ENCODE peak calls at places on chromosomes 1 and 21, in four cellular contexts. One of them, this sample, is unnamed.

GRCh38 chr1:209427277-209427676 is 156.2 kb upstream of the CAMK1G start:
- DNase-seq in mesenchymal stem cell: no peak
- DNase-seq in IMR-90: no peak
- DNase-seq in H1: no peak
- DNase-seq in this sample: no peak

GRCh38 chr1:119648620-119649004 is 546 bp upstream of the ZNF697 start:
- DNase-seq in mesenchymal stem cell: no peak
- DNase-seq in IMR-90: no peak
- DNase-seq in H1: no peak
- DNase-seq in this sample: no peak

GRCh38 chr1:154865442-154866256 is 4.4 kb downstream of the KCNN3 start:
- DNase-seq in H1: no peak
- DNase-seq in mesenchymal stem cell: no peak
- DNase-seq in IMR-90: no peak
- DNase-seq in this sample: no peak

GRCh38 chr1:197965132-197965707 is 48.0 kb downstream of the LHX9 start:
- DNase-seq in H1: no peak
- DNase-seq in mesenchymal stem cell: no peak
- DNase-seq in IMR-90: peak
- DNase-seq in this sample: no peak

GRCh38 chr1:230609208-230609607 is 33.1 kb upstream of the COG2 start:
- DNase-seq in mesenchymal stem cell: no peak
- DNase-seq in H1: no peak
- DNase-seq in IMR-90: no peak
- DNase-seq in this sample: no peak

GRCh38 chr1:42777860-42778259 is 6.9 kb upstream of the TMEM269 start:
- DNase-seq in IMR-90: peak
- DNase-seq in mesenchymal stem cell: peak
- DNase-seq in H1: peak
- DNase-seq in this sample: peak

GRCh38 chr1:17653728-17654351 is 101.3 kb upstream of the ACTL8 start:
- DNase-seq in mesenchymal stem cell: peak
- DNase-seq in IMR-90: peak
- DNase-seq in H1: peak
- DNase-seq in this sample: no peak

GRCh38 chr1:213419369-213420030 is 368.5 kb downstream of the RPS6KC1 start:
- DNase-seq in IMR-90: no peak
- DNase-seq in mesenchymal stem cell: no peak
- DNase-seq in H1: no peak
- DNase-seq in this sample: no peak

GRCh38 chr1:56798053-56798471 is 21.1 kb downstream of the FYB2 start:
- DNase-seq in mesenchymal stem cell: peak
- DNase-seq in H1: no peak
- DNase-seq in IMR-90: peak
- DNase-seq in this sample: no peak

GRCh38 chr1:20279507-20279906 is 11.2 kb upstream of the VWA5B1 start:
- DNase-seq in IMR-90: peak
- DNase-seq in mesenchymal stem cell: peak
- DNase-seq in H1: no peak
- DNase-seq in this sample: no peak

GRCh38 chr1:94094466-94095111 is 26.4 kb downstream of the ABCA4 start:
- DNase-seq in H1: no peak
- DNase-seq in mesenchymal stem cell: no peak
- DNase-seq in IMR-90: peak
- DNase-seq in this sample: no peak

GRCh38 chr1:216325946-216326345 is 97.3 kb downstream of the USH2A start:
- DNase-seq in H1: no peak
- DNase-seq in mesenchymal stem cell: peak
- DNase-seq in IMR-90: peak
- DNase-seq in this sample: no peak

GRCh38 chr1:30618335-30618747 is 105.0 kb downstream of the MATN1 start:
- DNase-seq in IMR-90: no peak
- DNase-seq in mesenchymal stem cell: no peak
- DNase-seq in H1: no peak
- DNase-seq in this sample: no peak

GRCh38 chr1:107842241-107842640 is 122.7 kb downstream of the VAV3 start:
- DNase-seq in H1: no peak
- DNase-seq in mesenchymal stem cell: no peak
- DNase-seq in IMR-90: no peak
- DNase-seq in this sample: no peak

GRCh38 chr1:221118176-221118937 is 239.1 kb downstream of the HLX start:
- DNase-seq in mesenchymal stem cell: no peak
- DNase-seq in IMR-90: no peak
- DNase-seq in H1: no peak
- DNase-seq in this sample: no peak

GRCh38 chr1:3652538-3653285 is 396 bp downstream of the TP73 start:
- DNase-seq in H1: peak
- DNase-seq in mesenchymal stem cell: no peak
- DNase-seq in IMR-90: no peak
- DNase-seq in this sample: no peak

GRCh38 chr1:81553503-81553902 is 247.2 kb upstream of the ADGRL2 start:
- DNase-seq in IMR-90: no peak
- DNase-seq in H1: no peak
- DNase-seq in mesenchymal stem cell: no peak
- DNase-seq in this sample: no peak

GRCh38 chr1:15994590-15995351 is 9.3 kb upstream of the SRARP start:
- DNase-seq in H1: no peak
- DNase-seq in mesenchymal stem cell: peak
- DNase-seq in IMR-90: peak
- DNase-seq in this sample: no peak

GRCh38 chr1:166379447-166379846 is 212.6 kb upstream of the FAM78B start:
- DNase-seq in mesenchymal stem cell: peak
- DNase-seq in H1: no peak
- DNase-seq in IMR-90: no peak
- DNase-seq in this sample: no peak

GRCh38 chr21:45064618-45065399 is 9.6 kb upstream of the ADARB1 start:
- DNase-seq in IMR-90: no peak
- DNase-seq in mesenchymal stem cell: no peak
- DNase-seq in H1: no peak
- DNase-seq in this sample: no peak

GRCh38 chr1:168786476-168787330 is 57.7 kb upstream of the DPT start:
- DNase-seq in IMR-90: no peak
- DNase-seq in mesenchymal stem cell: no peak
- DNase-seq in H1: no peak
- DNase-seq in this sample: no peak

GRCh38 chr1:50705041-50705440 is 255.0 kb downstream of the FAF1 start:
- DNase-seq in mesenchymal stem cell: no peak
- DNase-seq in IMR-90: peak
- DNase-seq in H1: no peak
- DNase-seq in this sample: no peak

GRCh38 chr1:150268706-150269403 is at the start of gene APH1A:
- DNase-seq in IMR-90: peak
- DNase-seq in H1: peak
- DNase-seq in mesenchymal stem cell: peak
- DNase-seq in this sample: peak
- H2AK5ac ChIP-seq in IMR-90: peak
- H2AK5ac ChIP-seq in H1: peak
- H2AK5ac ChIP-seq in mesenchymal stem cell: peak
- H2AK5ac ChIP-seq in this sample: peak

DNA sequence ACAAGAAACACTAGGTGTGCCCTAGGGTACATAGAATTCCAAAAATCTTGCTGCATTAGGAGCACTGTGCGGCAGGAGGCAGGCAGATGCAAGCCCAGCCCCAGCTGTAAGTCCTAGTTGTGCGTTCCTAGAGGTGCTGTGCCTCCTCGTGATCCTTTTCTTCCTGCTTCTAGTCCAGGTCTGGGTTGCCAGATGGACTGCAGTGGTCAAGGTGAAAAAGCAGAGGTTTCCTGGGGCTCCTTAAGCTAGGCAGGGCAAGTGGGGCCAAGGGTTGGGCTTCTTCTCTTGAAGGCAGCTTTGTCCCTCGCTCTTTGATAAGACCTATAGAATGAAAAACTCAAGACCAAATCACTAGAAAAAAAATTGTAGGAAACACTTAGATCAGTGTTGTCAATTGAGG is 21.6 kb upstream of the SLC45A3 start:
- DNase-seq in mesenchymal stem cell: no peak
- DNase-seq in H1: no peak
- DNase-seq in IMR-90: no peak
- DNase-seq in this sample: no peak
- H2AFZ ChIP-seq in mesenchymal stem cell: no peak
- H2AFZ ChIP-seq in H1: no peak
- H2AFZ ChIP-seq in IMR-90: no peak
- H2AFZ ChIP-seq in this sample: no peak

GRCh38 chr1:109877776-109878175 is 32.9 kb upstream of the CSF1 start:
- DNase-seq in H1: no peak
- DNase-seq in mesenchymal stem cell: no peak
- DNase-seq in IMR-90: no peak
- DNase-seq in this sample: no peak
- H2AK5ac ChIP-seq in H1: no peak
- H2AK5ac ChIP-seq in mesenchymal stem cell: peak
- H2AK5ac ChIP-seq in IMR-90: peak
- H2AK5ac ChIP-seq in this sample: no peak

GRCh38 chr1:218705391-218705790 is 360.3 kb downstream of the TGFB2 start:
- DNase-seq in IMR-90: peak
- DNase-seq in H1: no peak
- DNase-seq in mesenchymal stem cell: peak
- DNase-seq in this sample: no peak
- H2AFZ ChIP-seq in IMR-90: no peak
- H2AFZ ChIP-seq in H1: no peak
- H2AFZ ChIP-seq in mesenchymal stem cell: no peak
- H2AFZ ChIP-seq in this sample: no peak

GRCh38 chr1:225042263-225042662 is 112.8 kb downstream of the DNAH14 start:
- DNase-seq in H1: no peak
- DNase-seq in IMR-90: no peak
- DNase-seq in mesenchymal stem cell: no peak
- DNase-seq in this sample: no peak
- H2AK5ac ChIP-seq in H1: no peak
- H2AK5ac ChIP-seq in IMR-90: no peak
- H2AK5ac ChIP-seq in mesenchymal stem cell: no peak
- H2AK5ac ChIP-seq in this sample: no peak

GRCh38 chr1:58968360-58968952 is 184.6 kb upstream of the JUN start:
- DNase-seq in mesenchymal stem cell: peak
- DNase-seq in H1: no peak
- DNase-seq in IMR-90: peak
- DNase-seq in this sample: no peak
- H2AFZ ChIP-seq in mesenchymal stem cell: no peak
- H2AFZ ChIP-seq in H1: peak
- H2AFZ ChIP-seq in IMR-90: peak
- H2AFZ ChIP-seq in this sample: peak

DNA sequence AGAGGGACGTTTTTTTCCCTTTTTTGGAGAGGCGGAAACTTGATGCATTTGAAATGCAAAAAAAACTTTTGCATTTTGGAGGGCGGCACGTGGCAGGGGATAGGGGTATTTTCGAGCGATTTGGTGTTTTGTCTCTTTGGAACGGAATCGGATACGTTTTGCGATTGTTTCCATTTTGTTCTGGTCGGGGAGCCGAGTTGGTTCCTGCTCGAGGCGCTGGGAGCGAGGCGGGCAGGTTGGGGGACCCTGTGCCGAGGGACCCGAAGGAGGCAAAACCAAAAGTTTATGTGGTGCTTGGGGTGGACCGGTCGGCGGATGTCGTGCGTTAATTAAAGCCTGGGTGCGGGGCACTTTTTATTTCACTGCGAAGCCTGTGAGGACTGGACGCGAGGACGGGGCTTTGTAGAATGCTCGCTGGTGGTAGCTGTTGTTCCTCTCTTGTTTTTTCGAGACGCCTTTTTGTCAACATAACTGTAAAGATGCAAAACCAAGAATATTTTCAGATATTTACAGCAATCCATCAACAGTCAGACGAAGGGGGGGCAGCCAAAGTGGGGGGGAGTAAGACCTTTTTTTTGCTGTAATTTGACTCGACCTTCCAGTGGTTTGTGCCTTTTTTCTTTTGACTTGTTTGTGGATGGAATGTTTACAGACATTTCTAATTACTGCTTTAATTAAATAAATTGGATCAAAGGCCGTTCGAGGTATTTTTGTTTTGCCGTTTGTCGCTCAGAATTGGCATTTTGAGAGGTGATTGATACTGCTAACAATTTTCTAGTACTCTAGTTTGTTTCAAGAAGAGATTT is 1.0 kb downstream of the H3-3A start:
- DNase-seq in mesenchymal stem cell: peak
- DNase-seq in IMR-90: peak
- DNase-seq in H1: peak
- DNase-seq in this sample: peak
- H2AK5ac ChIP-seq in mesenchymal stem cell: peak
- H2AK5ac ChIP-seq in IMR-90: peak
- H2AK5ac ChIP-seq in H1: no peak
- H2AK5ac ChIP-seq in this sample: no peak